ENCODE peak calls at places on chromosomes 6 and 20, in eight cellular contexts. V is HepG2, O is IMR-90, T is stomach, B is right lobe of liver, P is breast epithelium, A is adrenal gland, Z is tibial nerve. W is an unnamed sample.

GRCh38 chr6:31627690-31628287 is 7.3 kb downstream of the PRRC2A start:
- DNase-seq in O (no peak), A (no peak), B (no peak), Z (no peak), V (no peak), P (no peak), T (no peak), W (no peak)

GRCh38 chr6:99905209-99906106 is 88.6 kb downstream of the MCHR2 start:
- DNase-seq in T (no peak), O (peak; percentile 56), P (no peak), V (peak; percentile 46), Z (no peak), B (no peak), A (no peak), W (peak; percentile 4)

GRCh38 chr6:143575440-143575839 is 63.9 kb upstream of the FUCA2 start:
- DNase-seq in P (no peak), A (peak; percentile 70), B (no peak), T (peak; percentile 37), V (peak; percentile 83), Z (peak; percentile 65), O (peak; percentile 86), W (peak; percentile 49)

GRCh38 chr6:118548136-118548535 is at the start of gene PLN:
- DNase-seq in Z (no peak), A (no peak), B (no peak), P (no peak), V (no peak), O (no peak), T (no peak), W (no peak)

GRCh38 chr20:19835533-19836222 is 77.6 kb downstream of the RIN2 start:
- DNase-seq in A (no peak), Z (no peak), O (no peak), B (no peak), P (no peak), V (no peak), T (no peak), W (no peak)

GRCh38 chr6:30902709-30903108 is 5.3 kb upstream of the GTF2H4 start:
- DNase-seq in T (no peak), A (no peak), B (no peak), Z (no peak), V (no peak), P (no peak), O (no peak), W (no peak)

GRCh38 chr20:2210646-2211556 is 84.9 kb upstream of the TGM3 start:
- DNase-seq in A (peak; percentile 38), B (peak; percentile 40), T (no peak), V (no peak), Z (peak; percentile 25), P (no peak), O (peak; percentile 75), W (no peak)

GRCh38 chr6:116447496-116448011 is 13.6 kb upstream of the CALHM6 start:
- DNase-seq in O (peak; percentile 99), T (no peak), B (no peak), P (no peak), V (no peak), A (peak; percentile 40), Z (peak; percentile 49), W (no peak)

DNA sequence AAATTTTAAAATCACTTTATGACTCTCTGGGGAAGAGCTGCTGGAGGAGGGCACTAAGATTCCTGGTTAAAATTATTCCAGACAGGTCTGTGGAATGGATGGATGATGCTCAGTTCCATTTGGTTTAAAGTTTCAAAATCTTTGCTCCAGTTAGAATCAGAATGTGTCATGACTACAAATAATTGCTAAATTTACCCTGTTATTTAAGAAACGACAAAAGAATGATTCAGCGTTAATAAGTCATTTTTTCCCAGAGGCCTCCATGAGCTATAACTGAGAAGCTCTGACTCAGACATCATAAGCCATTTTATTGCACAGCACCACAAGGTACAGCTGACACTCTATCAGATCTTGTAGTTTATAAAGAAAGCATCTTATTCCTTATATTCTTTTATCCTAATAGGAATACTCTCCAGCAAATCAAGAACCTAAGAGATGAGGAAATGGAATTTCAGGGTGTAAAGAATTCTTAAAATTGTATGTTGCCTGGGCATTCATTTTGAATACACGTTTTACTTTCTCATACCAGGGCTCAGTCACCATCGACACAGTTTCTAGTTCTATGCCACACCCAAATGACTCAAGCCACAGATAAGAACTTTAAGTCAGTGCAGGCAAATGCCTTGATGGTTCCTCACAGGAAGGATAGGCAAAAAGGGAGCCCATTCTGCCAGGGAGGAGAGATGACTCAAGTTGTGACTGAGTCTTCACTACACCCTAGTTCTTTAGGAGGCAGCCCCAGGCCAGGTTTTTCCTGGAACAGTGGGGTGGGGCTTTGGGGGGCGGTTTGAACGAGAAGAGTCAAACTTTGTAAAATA is 636.0 kb downstream of the MMUT start:
- DNase-seq in B (no peak), V (no peak), A (peak; percentile 24), O (peak; percentile 97), P (no peak), T (peak; percentile 34), Z (no peak), W (no peak)
- TF ChIP-seq POLR2A in B (no peak), V (no peak), A (no peak), O (no peak), P (no peak), T (no peak), Z (no peak), W (no peak)

DNA sequence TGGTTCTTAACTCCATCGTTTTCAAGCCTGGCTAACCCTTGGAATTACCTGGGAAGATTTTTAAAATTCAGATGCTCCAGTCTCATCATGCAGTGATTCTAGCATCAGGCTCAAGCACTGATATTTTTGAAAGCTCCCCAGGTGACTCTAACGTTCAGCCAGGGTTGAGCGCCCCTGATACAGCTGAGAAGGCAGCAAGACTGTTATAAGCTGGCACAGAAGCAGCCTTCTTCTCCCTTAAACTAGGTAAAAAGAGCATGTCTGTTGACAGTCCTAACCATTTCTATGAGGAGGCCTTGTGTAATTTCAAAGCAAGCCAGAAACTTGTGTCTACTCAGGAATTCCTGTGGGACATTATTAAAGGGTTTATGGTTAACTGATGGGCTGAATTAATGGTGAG is 141.8 kb downstream of the PDE7B start:
- DNase-seq in Z (no peak), V (no peak), B (no peak), A (no peak), P (no peak), T (no peak), O (no peak), W (peak; percentile 63)
- TF ChIP-seq POLR2A in Z (no peak), V (no peak), B (no peak), A (no peak), P (no peak), T (no peak), O (no peak), W (no peak)

GRCh38 chr20:10987651-10988383 is 314.0 kb upstream of the JAG1 start:
- DNase-seq in A (no peak), Z (no peak), P (no peak), O (peak; percentile 41), T (no peak), V (no peak), B (no peak), W (no peak)

GRCh38 chr20:10986586-10986985 is 312.8 kb upstream of the JAG1 start:
- DNase-seq in A (no peak), V (no peak), P (no peak), Z (no peak), T (no peak), B (no peak), O (peak; percentile 10), W (no peak)

GRCh38 chr20:10984294-10984693 is 310.5 kb upstream of the JAG1 start:
- DNase-seq in P (no peak), Z (no peak), O (no peak), B (no peak), A (no peak), T (no peak), V (no peak), W (no peak)

GRCh38 chr20:10984899-10985298 is 311.1 kb upstream of the JAG1 start:
- DNase-seq in B (no peak), T (no peak), P (no peak), Z (no peak), A (no peak), V (no peak), O (no peak), W (no peak)

DNA sequence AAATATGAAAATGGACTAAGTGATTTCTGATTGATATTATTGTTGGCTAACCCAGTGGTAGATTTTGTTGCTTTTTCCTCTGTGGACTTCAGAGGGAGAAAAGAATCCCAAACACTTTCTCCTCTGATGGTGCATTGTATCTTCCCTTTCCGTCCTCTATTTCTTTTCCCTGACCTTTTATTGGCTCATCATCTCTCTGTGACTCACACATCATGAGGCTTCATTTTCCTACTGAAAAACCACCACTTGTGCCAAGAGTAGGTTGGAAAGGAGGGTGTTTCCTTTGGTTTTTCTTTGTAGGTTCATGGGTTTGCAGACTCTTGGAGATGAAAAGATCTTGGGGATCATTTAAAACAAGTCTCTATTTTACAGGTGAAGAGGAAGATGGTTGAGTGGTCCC is 311.7 kb upstream of the JAG1 start:
- DNase-seq in T (no peak), B (no peak), A (no peak), V (no peak), Z (peak; percentile 30), P (no peak), O (peak; percentile 76), W (no peak)
- TF ChIP-seq POLR2A in T (no peak), B (no peak), A (no peak), V (no peak), Z (no peak), P (no peak), O (no peak), W (no peak)

GRCh38 chr6:43276180-43277082 is 21.6 kb upstream of the SLC22A7 start:
- DNase-seq in T (no peak), B (peak; percentile 71), A (no peak), Z (no peak), O (no peak), V (peak; percentile 82), P (no peak), W (no peak)

GRCh38 chr6:43277083-43277642 is 20.9 kb upstream of the SLC22A7 start:
- DNase-seq in T (no peak), A (no peak), V (no peak), Z (no peak), O (no peak), P (no peak), B (no peak), W (no peak)

GRCh38 chr6:43278524-43279078 is 19.5 kb upstream of the SLC22A7 start:
- DNase-seq in O (peak; percentile 30), P (no peak), Z (no peak), A (no peak), T (no peak), B (peak; percentile 57), V (peak; percentile 81), W (no peak)

GRCh38 chr6:43275782-43276179 is 22.3 kb upstream of the SLC22A7 start:
- DNase-seq in V (no peak), T (no peak), B (no peak), Z (no peak), O (no peak), P (no peak), A (no peak), W (no peak)

DNA sequence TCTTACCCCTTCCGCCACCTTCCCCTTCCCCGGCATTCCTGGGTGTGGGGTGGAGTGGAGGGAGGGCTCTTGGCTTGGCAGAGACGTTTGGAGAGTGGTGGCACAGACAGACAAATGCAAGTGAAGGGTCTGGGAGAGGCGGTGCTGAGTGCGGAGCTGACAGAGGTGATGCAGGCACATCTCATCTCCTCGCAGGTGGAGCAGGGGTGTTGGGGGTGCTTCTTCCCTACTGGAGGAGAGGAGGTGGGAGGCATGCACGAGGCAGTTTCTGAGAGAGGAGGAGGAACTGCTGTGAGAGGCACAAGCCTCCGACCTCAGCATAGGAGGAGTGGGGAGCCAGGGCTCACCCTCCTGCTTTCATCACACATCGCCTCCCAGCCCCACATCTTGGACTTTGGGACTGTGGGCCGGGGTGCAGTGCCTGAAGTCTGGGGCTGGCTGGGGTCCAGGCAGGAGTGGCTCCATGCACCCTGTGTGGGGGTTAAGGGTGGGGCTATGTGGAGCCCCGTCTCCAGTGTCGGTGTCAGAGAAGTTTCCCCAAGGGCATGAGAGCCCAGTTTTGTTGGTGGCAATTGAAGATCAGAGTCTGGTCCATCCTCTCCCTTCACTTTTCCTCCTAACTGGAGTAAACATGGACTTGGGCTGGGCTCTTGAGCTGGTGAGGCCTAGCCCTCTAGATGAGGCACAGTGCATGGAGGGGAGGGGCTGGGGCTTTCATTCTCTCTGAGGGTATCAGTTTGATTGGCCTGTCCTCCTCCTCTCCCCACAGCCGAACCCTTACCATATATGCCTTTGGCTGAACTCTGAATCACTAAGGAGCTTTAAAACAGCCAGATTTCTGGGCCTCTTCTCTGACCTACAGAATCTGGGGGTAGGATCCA is 20.2 kb upstream of the SLC22A7 start:
- DNase-seq in O (peak; percentile 10), Z (no peak), B (peak; percentile 57), V (peak; percentile 80), P (no peak), A (no peak), T (no peak), W (no peak)
- TF ChIP-seq POLR2A in O (no peak), Z (no peak), B (no peak), V (peak; percentile 28), P (no peak), A (no peak), T (no peak), W (no peak)

W was measured in thyroid gland.